ENCODE peak calls at places on chromosomes 2 and 18, in six cellular contexts. P is foreskin fibroblast, I is AG04450, E is upper lobe of right lung, C is AG04449, F is WERI-Rb-1. X is an unnamed sample.

GRCh38 chr18:7945882-7946281 is 378.8 kb downstream of the PTPRM start:
- DNase-seq in P (peak), C (peak), F (no peak), E (no peak), I (peak), X (peak)

GRCh38 chr2:70959851-70960832 is 18.3 kb upstream of the ANKRD53 start:
- DNase-seq in P (no peak), E (peak), I (no peak), C (no peak), F (no peak), X (no peak)

GRCh38 chr18:9803698-9804516 is 81.9 kb upstream of the TXNDC2 start:
- DNase-seq in E (no peak), C (no peak), F (no peak), P (peak), I (no peak), X (no peak)

GRCh38 chr2:16487686-16488085 is 177.9 kb downstream of the CYRIA start:
- DNase-seq in I (no peak), E (no peak), F (peak), C (no peak), P (no peak), X (no peak)

GRCh38 chr18:55592572-55592971 is 4.6 kb upstream of the TCF4 start:
- DNase-seq in E (no peak), P (no peak), I (no peak), C (no peak), F (no peak), X (no peak)

GRCh38 chr18:49170925-49171509 is 220.3 kb upstream of the SMAD7 start:
- DNase-seq in I (no peak), C (no peak), P (no peak), F (no peak), E (no peak), X (no peak)

GRCh38 chr2:166573393-166573792 is 79.3 kb upstream of the SCN7A start:
- DNase-seq in P (peak), E (no peak), I (peak), C (no peak), F (peak), X (peak)

GRCh38 chr2:71552356-71552755 is 99.0 kb downstream of the DYSF start:
- DNase-seq in P (no peak), I (no peak), C (no peak), E (peak), F (no peak), X (no peak)

GRCh38 chr2:44926957-44927356 is 14.5 kb upstream of the SIX3 start:
- DNase-seq in P (no peak), I (no peak), E (no peak), F (no peak), C (no peak), X (no peak)

GRCh38 chr2:109020217-109020637 is 31.2 kb upstream of the EDAR start:
- DNase-seq in F (no peak), E (no peak), P (peak), C (peak), I (no peak), X (peak)

GRCh38 chr2:120502761-120503160 is 156.8 kb downstream of the INHBB start:
- DNase-seq in E (no peak), F (no peak), I (no peak), C (no peak), P (no peak), X (no peak)

GRCh38 chr2:166961933-166962332 is 73.7 kb downstream of the XIRP2 start:
- DNase-seq in F (no peak), E (no peak), P (no peak), I (no peak), C (no peak), X (no peak)

GRCh38 chr18:59006461-59007067 is 133.1 kb upstream of the SEC11C start:
- DNase-seq in C (no peak), P (peak), E (no peak), I (no peak), F (no peak), X (no peak)

GRCh38 chr2:151407281-151407680 is 2.4 kb upstream of the RIF1 start:
- DNase-seq in E (no peak), I (no peak), C (no peak), F (no peak), P (no peak), X (no peak)

GRCh38 chr2:232473467-232473890 is 14.2 kb downstream of the ECEL1 start:
- DNase-seq in E (peak), P (peak), C (no peak), I (no peak), F (peak), X (no peak)

GRCh38 chr18:43665239-43665788 is 388.0 kb upstream of the SYT4 start:
- DNase-seq in I (peak), P (peak), E (no peak), F (no peak), C (peak), X (peak)

GRCh38 chr2:61266653-61267505 is 104.9 kb downstream of the C2orf74 start:
- DNase-seq in E (no peak), F (no peak), I (no peak), C (no peak), P (no peak), X (no peak)

GRCh38 chr2:19488009-19488691 is 129.7 kb upstream of the OSR1 start:
- DNase-seq in C (peak), F (no peak), P (peak), I (no peak), E (no peak), X (no peak)

GRCh38 chr18:47118986-47119385 is 31.3 kb downstream of the HDHD2 start:
- DNase-seq in P (no peak), E (no peak), F (no peak), I (no peak), C (no peak), X (no peak)

GRCh38 chr2:240255165-240255491 is 114.7 kb upstream of the OTOS start:
- DNase-seq in F (no peak), I (no peak), P (no peak), C (no peak), E (no peak), X (no peak)

GRCh38 chr2:26186371-26186770 is 13.5 kb downstream of the GAREM2 start:
- DNase-seq in P (no peak), I (no peak), C (no peak), E (no peak), F (no peak), X (no peak)

GRCh38 chr2:196268538-196269338 is 97.4 kb upstream of the STK17B start:
- DNase-seq in F (peak), P (peak), I (no peak), E (no peak), C (no peak), X (no peak)

GRCh38 chr2:239822146-239822945 is 202.8 kb downstream of the NDUFA10 start:
- DNase-seq in C (no peak), I (no peak), P (no peak), E (peak), F (no peak), X (no peak)

GRCh38 chr18:32771169-32771751 is 1.6 kb downstream of the KLHL14 start:
- DNase-seq in F (peak), I (no peak), P (peak), C (no peak), E (no peak), X (no peak)

GRCh38 chr2:24970483-24971299 is 1.1 kb downstream of the DNAJC27 start:
- DNase-seq in I (no peak), F (no peak), P (peak), E (no peak), C (no peak), X (no peak)

GRCh38 chr2:174797792-174798276 is 33.6 kb upstream of the CHRNA1 start:
- DNase-seq in F (no peak), P (peak), E (no peak), I (no peak), C (peak), X (peak)

GRCh38 chr18:77173274-77174030 is 40.9 kb upstream of the MBP start:
- DNase-seq in F (peak), E (no peak), I (no peak), P (no peak), C (no peak), X (no peak)

GRCh38 chr2:29010946-29011649 is 30.0 kb downstream of the TOGARAM2 start:
- DNase-seq in E (no peak), C (no peak), P (no peak), I (peak), F (peak), X (no peak)

GRCh38 chr2:222305510-222306392 is 7.0 kb upstream of the PAX3 start:
- DNase-seq in P (peak), I (no peak), F (peak), E (no peak), C (no peak), X (no peak)

GRCh38 chr2:222307978-222308479 is 9.2 kb upstream of the PAX3 start:
- DNase-seq in I (no peak), F (no peak), C (no peak), E (no peak), P (no peak), X (no peak)

GRCh38 chr2:222307138-222307756 is 8.4 kb upstream of the PAX3 start:
- DNase-seq in E (no peak), P (peak), I (no peak), C (no peak), F (peak), X (no peak)

GRCh38 chr2:222304737-222305509 is 6.1 kb upstream of the PAX3 start:
- DNase-seq in C (no peak), I (no peak), E (no peak), F (no peak), P (no peak), X (no peak)

DNA sequence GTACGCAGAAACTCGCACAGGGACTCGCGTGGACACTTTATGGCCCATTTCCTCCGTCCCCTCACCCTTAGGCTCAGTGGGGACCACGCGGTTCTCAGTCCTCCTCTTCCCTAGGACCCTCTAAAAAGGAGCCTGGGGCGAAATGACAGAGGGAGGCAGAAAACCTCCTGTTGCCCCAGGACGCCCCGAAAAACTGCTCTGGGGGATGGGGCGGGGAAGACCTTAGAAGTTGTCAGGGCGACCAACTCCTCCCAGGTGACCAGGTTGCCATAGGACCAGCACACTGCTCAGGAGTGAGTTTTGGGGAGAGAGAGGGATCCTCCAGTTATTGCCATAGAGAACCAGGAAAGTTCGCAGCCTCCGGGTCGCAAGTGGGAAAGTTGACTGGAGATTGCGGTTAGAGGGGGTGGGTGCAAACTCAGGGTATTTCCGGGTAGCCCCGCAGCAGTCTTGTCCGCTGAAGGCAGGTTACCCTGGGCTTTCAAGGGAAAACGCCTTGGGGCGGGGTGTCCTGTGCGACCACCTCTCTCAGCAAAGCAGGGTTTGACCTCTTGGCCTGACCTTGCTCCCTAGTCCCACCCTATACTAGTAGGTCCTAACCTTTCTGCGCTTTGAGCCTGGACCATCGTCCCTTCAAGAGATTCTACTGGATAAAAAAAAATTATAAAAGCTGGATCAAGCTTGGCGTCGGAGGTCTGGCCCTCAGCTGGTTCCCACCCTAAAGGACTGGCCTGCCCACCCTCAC is 7.8 kb upstream of the PAX3 start:
- DNase-seq in I (no peak), E (no peak), P (no peak), C (no peak), F (no peak), X (no peak)
- H3K4me3 ChIP-seq in I (peak), E (peak), P (peak), C (peak), F (peak), X (peak)

GRCh38 chr2:176445831-176446433 is 176.7 kb downstream of the MTX2 start:
- DNase-seq in C (peak), P (peak), E (no peak), F (no peak), I (peak), X (no peak)
- TF ChIP-seq CTCF in C (no peak), P (no peak), E (no peak), F (no peak), I (peak), X (no peak)

GRCh38 chr2:64063454-64063853 is 44.2 kb upstream of the VPS54 start:
- DNase-seq in C (no peak), P (peak), F (no peak), E (no peak), I (no peak), X (no peak)
- H3K4me3 ChIP-seq in C (no peak), P (no peak), F (no peak), E (no peak), I (no peak), X (no peak)

GRCh38 chr2:54166121-54166773 is 50.8 kb downstream of the ACYP2 start:
- DNase-seq in F (no peak), P (peak), E (no peak), C (no peak), I (no peak), X (no peak)

GRCh38 chr2:54158311-54158710 is 42.9 kb downstream of the ACYP2 start:
- DNase-seq in I (no peak), C (no peak), F (no peak), E (no peak), P (peak), X (peak)

GRCh38 chr2:54161660-54162059 is 46.2 kb downstream of the ACYP2 start:
- DNase-seq in F (no peak), E (no peak), C (no peak), P (no peak), I (no peak), X (no peak)
- TF ChIP-seq CTCF in F (no peak), E (peak), C (no peak), P (no peak), I (no peak), X (no peak)

GRCh38 chr2:104873689-104874054 is 19.8 kb downstream of the POU3F3 start:
- DNase-seq in I (no peak), F (no peak), E (no peak), P (no peak), C (no peak), X (no peak)
- H3K4me3 ChIP-seq in I (peak), F (no peak), E (peak), P (no peak), C (no peak), X (peak)

GRCh38 chr2:37029758-37030157 is 54.4 kb downstream of the HEATR5B start:
- DNase-seq in P (no peak), C (no peak), E (no peak), F (no peak), I (no peak), X (no peak)

GRCh38 chr2:37020887-37021796 is 54.8 kb upstream of the STRN start:
- DNase-seq in I (no peak), C (no peak), F (no peak), E (no peak), P (peak), X (no peak)

GRCh38 chr2:37020212-37020886 is 54.0 kb upstream of the STRN start:
- DNase-seq in C (peak), I (peak), P (peak), E (peak), F (no peak), X (peak)

GRCh38 chr2:37026050-37026449 is 58.1 kb downstream of the HEATR5B start:
- DNase-seq in F (peak), C (no peak), P (peak), E (no peak), I (no peak), X (peak)
- TF ChIP-seq CTCF in F (peak), C (no peak), P (no peak), E (no peak), I (no peak), X (peak)

DNA sequence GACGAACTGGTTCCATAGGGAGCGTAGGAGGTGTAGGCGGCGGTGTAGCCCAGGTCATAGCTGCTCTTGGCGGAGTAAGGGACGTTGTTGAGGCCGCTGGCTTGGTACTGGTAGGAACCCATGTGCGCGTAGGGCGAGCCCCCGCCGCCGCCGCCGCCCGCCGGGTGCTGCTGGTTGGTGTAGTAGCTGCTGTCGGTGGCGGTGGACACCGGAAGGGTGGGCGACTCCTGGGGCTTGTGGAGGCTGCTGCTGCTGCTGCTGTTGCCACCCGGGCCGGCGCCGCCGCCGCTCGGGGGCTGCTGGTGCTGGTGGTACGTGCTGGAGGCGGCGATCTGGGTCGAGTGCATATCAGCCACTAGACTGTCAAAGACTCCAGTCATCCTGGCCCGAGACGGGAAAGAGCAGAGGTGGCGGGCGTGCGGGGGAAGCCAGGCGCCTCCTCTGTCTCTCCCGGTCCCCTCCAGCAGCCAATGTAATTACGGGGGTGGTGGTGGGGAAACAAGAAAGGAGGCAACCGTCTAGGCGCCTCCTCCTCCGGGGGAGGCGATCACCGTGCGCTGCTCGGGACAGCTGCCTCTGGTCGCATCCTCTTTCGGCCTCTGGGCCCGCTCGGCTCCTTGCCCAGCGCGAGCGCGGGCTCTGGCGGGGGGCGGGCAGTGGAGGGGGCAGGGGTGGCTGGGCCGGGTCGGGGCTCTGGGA is 392 bp downstream of the DLX2 start:
- DNase-seq in F (peak), P (peak), E (no peak), I (no peak), C (no peak), X (no peak)
- H3K4me3 ChIP-seq in F (peak), P (peak), E (peak), I (peak), C (peak), X (peak)

DNA sequence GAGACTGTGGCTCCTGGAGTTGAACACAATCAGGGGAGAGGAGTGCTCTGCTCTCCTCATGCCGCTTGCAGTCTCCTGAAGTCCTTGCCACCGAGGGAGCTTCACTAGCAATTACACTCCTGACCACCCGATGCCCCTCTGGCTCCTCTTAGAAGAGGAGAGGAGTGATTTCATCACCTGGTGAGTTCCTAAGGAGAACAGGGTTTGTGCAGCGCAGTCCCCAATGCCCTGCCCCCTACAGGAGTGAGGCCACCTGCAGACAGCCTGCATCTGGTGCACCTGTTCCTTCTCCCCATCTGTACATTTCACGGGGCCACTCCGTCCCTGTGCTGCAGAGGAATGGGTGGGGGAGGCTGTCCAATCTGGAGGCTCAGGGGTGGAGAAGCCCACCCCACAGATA is 267.2 kb downstream of the HRH4 start:
- DNase-seq in E (no peak), F (peak), C (no peak), P (no peak), I (no peak), X (no peak)
- TF ChIP-seq CTCF in E (no peak), F (peak), C (no peak), P (no peak), I (no peak), X (no peak)

X was measured in HFF-Myc.